ENCODE peak calls at places on chromosomes 3 and 15, in five cellular contexts. L is cerebellum; E is GM06990; M is stimulated activated CD8-positive, alpha-beta memory T cell treated with anti-CD3 and anti-CD28 coated beads, Interleukin-7, amount 100 ng/mL, for 24 hours; A is midbrain. B is an unnamed sample.

GRCh38 chr3:184583345-184584000 is 21.9 kb downstream of the EPHB3 start:
- DNase-seq in L (peak; percentile 58), E (no peak), M (no peak), A (peak; percentile 79), B (no peak)

GRCh38 chr15:62067448-62068044 is 769 bp downstream of the C2CD4A start:
- DNase-seq in L (no peak), E (peak; percentile 39), M (no peak), A (peak; percentile 11), B (no peak)

GRCh38 chr3:1439395-1439794 is 346.6 kb downstream of the CNTN6 start:
- DNase-seq in L (no peak), E (no peak), M (no peak), A (no peak), B (no peak)

GRCh38 chr3:96201463-96201862 is 612.9 kb upstream of the EPHA6 start:
- DNase-seq in L (no peak), E (no peak), M (no peak), A (no peak), B (no peak)

GRCh38 chr15:73922186-73923151 is 3.8 kb upstream of the LOXL1 start:
- DNase-seq in L (no peak), E (no peak), M (no peak), A (no peak), B (no peak)

GRCh38 chr3:146166450-146167222 is 5.7 kb upstream of the PLOD2 start:
- DNase-seq in L (no peak), E (no peak), M (no peak), A (no peak), B (no peak)

GRCh38 chr3:123161167-123161566 is 40.6 kb upstream of the SEC22A start:
- DNase-seq in L (no peak), E (no peak), M (no peak), A (no peak), B (no peak)

GRCh38 chr3:16824085-16824696 is 60.6 kb upstream of the PLCL2 start:
- DNase-seq in L (no peak), E (peak; percentile 58), M (no peak), A (no peak), B (no peak)

GRCh38 chr3:4581905-4582611 is 88.9 kb downstream of the ITPR1 start:
- DNase-seq in L (no peak), E (no peak), M (no peak), A (no peak), B (no peak)

GRCh38 chr15:37819191-37819590 is 115.2 kb upstream of the TMCO5A start:
- DNase-seq in L (no peak), E (no peak), M (no peak), A (no peak), B (no peak)

GRCh38 chr3:18137958-18138357 is 287.2 kb downstream of the SATB1 start:
- DNase-seq in L (no peak), E (no peak), M (no peak), A (no peak), B (no peak)

GRCh38 chr15:40743921-40744809 is 10.9 kb downstream of the RMDN3 start:
- DNase-seq in L (no peak), E (no peak), M (peak; percentile 49), A (no peak), B (no peak)

GRCh38 chr3:158792709-158793108 is 9.1 kb upstream of the MFSD1 start:
- DNase-seq in L (no peak), E (no peak), M (no peak), A (no peak), B (no peak)

GRCh38 chr3:172550347-172550943 is 27.2 kb upstream of the TNFSF10 start:
- DNase-seq in L (no peak), E (no peak), M (peak; percentile 43), A (no peak), B (no peak)

GRCh38 chr3:170603770-170604510 is 18.1 kb upstream of the SLC7A14 start:
- DNase-seq in L (no peak), E (no peak), M (no peak), A (no peak), B (no peak)

GRCh38 chr3:139480585-139480984 is 4.3 kb upstream of the RBP2 start:
- DNase-seq in L (no peak), E (no peak), M (no peak), A (no peak), B (no peak)

GRCh38 chr3:86801921-86802320 is 189.0 kb downstream of the VGLL3 start:
- DNase-seq in L (no peak), E (no peak), M (no peak), A (no peak), B (no peak)

GRCh38 chr3:195548496-195548895 is 5.4 kb upstream of the PPP1R2 start:
- DNase-seq in L (no peak), E (no peak), M (no peak), A (no peak), B (no peak)

GRCh38 chr3:185070491-185071335 is 82.1 kb downstream of the C3orf70 start:
- DNase-seq in L (no peak), E (no peak), M (no peak), A (no peak), B (no peak)

GRCh38 chr3:138434875-138435772 is 708 bp downstream of the ESYT3 start:
- DNase-seq in L (no peak), E (no peak), M (no peak), A (no peak), B (no peak)

GRCh38 chr15:38187646-38188313 is 64.9 kb upstream of the SPRED1 start:
- DNase-seq in L (no peak), E (no peak), M (no peak), A (no peak), B (no peak)

GRCh38 chr3:5082658-5083030 is 39.4 kb upstream of the ARL8B start:
- DNase-seq in L (no peak), E (no peak), M (no peak), A (no peak), B (no peak)

B was measured in NCI-H1048.